ENCODE peak calls at places on chromosome 5, in ten cellular contexts. S, E, O, J, H, G, N, A, P and K are unnamed samples.

GRCh38 chr5:136174021-136174659 is 18.8 kb downstream of the SMIM32 start:
- DNase-seq in S (peak; percentile 15), E (no peak), O (no peak), J (no peak), H (no peak), G (no peak), N (peak; percentile 75), A (no peak), P (no peak), K (no peak)

GRCh38 chr5:55865831-55866230 is 14.7 kb downstream of the IL31RA start:
- DNase-seq in S (no peak), E (no peak), O (no peak), J (no peak), H (no peak), G (no peak), N (peak; percentile 49), A (no peak), P (no peak), K (no peak)

GRCh38 chr5:35671516-35671915 is 53.9 kb downstream of the SPEF2 start:
- DNase-seq in S (no peak), E (no peak), O (no peak), J (no peak), H (no peak), G (no peak), N (no peak), A (no peak), P (no peak), K (no peak)

GRCh38 chr5:115585265-115585664 is 17.0 kb downstream of the TICAM2 start:
- DNase-seq in S (no peak), E (no peak), O (no peak), J (no peak), H (no peak), G (no peak), N (peak; percentile 55), A (no peak), P (no peak), K (no peak)

GRCh38 chr5:95861858-95862561 is 39.5 kb upstream of the GLRX start:
- DNase-seq in S (no peak), E (no peak), O (no peak), J (no peak), H (no peak), G (no peak), N (peak; percentile 60), A (no peak), P (no peak), K (no peak)

GRCh38 chr5:79611046-79611829 is 1.0 kb upstream of the TENT2 start:
- DNase-seq in S (no peak), E (no peak), O (no peak), J (no peak), H (no peak), G (no peak), N (no peak), A (no peak), P (no peak), K (no peak)

GRCh38 chr5:56746553-56746952 is 68.8 kb upstream of the MAP3K1 start:
- DNase-seq in S (no peak), E (no peak), O (no peak), J (no peak), H (no peak), G (no peak), N (no peak), A (no peak), P (no peak), K (no peak)

GRCh38 chr5:14695152-14695551 is 30.6 kb downstream of the OTULIN start:
- DNase-seq in S (no peak), E (no peak), O (no peak), J (no peak), H (no peak), G (no peak), N (no peak), A (no peak), P (no peak), K (no peak)

GRCh38 chr5:140855772-140856674 is at the start of gene PCDHA10:
- DNase-seq in S (peak; percentile 42), E (no peak), O (no peak), J (no peak), H (no peak), G (no peak), N (no peak), A (no peak), P (no peak), K (no peak)

GRCh38 chr5:31165729-31166128 is 27.8 kb upstream of the CDH6 start:
- DNase-seq in S (no peak), E (no peak), O (no peak), J (no peak), H (no peak), G (no peak), N (no peak), A (no peak), P (no peak), K (no peak)

GRCh38 chr5:120062515-120062917 is 401.6 kb upstream of the PRR16 start:
- DNase-seq in S (no peak), E (no peak), O (no peak), J (no peak), H (no peak), G (no peak), N (peak; percentile 61), A (no peak), P (no peak), K (no peak)

GRCh38 chr5:169637085-169637855 is at the start of gene DOCK2:
- DNase-seq in S (no peak), E (peak; percentile 85), O (peak; percentile 36), J (no peak), H (no peak), G (peak; percentile 72), N (no peak), A (peak; percentile 71), P (peak; percentile 73), K (no peak)

GRCh38 chr5:155735388-155735787 is 591.6 kb upstream of the SGCD start:
- DNase-seq in S (no peak), E (no peak), O (no peak), J (no peak), H (no peak), G (no peak), N (no peak), A (no peak), P (peak; percentile 87), K (no peak)

GRCh38 chr5:84729326-84729725 is 344.6 kb upstream of the EDIL3 start:
- DNase-seq in S (no peak), E (no peak), O (no peak), J (no peak), H (no peak), G (no peak), N (peak; percentile 29), A (no peak), P (no peak), K (no peak)

GRCh38 chr5:137360607-137361006 is 138.5 kb downstream of the SPOCK1 start:
- DNase-seq in S (no peak), E (no peak), O (no peak), J (no peak), H (no peak), G (no peak), N (no peak), A (no peak), P (no peak), K (no peak)

DNA sequence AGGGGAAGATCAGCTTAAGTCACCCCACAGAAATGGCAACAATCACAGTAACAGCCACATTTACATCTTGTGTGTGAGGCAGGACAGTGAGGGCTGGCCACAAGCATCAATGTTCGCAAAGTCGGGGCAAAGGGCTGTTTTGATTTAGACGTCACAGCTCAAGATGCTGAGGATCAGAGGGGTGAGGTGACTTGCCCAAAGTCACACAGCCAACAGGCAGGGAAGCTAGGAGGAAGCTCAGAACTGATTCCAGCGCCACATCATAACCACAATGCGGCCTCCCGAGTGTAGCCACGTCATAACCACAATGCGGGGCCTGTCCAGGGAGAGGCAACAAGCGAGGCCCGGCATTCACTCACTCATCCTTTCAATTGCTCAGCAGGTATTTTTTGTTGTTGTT is 14.3 kb downstream of the STK10 start:
- DNase-seq in S (no peak), E (no peak), O (no peak), J (no peak), H (no peak), G (no peak), N (peak; percentile 65), A (no peak), P (peak; percentile 54), K (no peak)
- TF ChIP-seq POLR2A in S (no peak), E (no peak), O (no peak), J (no peak), H (no peak), G (no peak), N (no peak), A (no peak), P (no peak), K (no peak)

DNA sequence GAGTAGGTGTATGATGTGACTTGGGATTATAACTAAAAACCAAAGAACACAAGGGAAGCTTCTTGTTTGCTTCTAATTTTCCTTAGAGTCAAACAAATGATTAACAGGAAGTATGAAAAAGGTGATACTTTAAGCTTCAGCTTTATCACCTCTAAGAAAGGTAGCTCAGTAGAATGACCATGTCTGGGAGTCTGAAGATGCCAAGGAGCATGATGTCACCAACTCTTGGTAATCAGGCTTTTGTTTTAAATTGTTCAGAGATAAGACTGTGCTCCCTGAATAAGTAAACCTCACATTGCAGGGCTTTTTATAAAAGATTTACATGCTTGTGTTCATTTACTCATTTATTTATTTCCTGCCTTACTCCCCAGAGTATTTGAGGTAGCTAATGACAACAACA is 169.9 kb downstream of the FER start:
- DNase-seq in S (no peak), E (no peak), O (no peak), J (no peak), H (no peak), G (no peak), N (peak; percentile 40), A (no peak), P (no peak), K (no peak)
- H3K27ac ChIP-seq in S (no peak overlapping the region), E (no peak overlapping the region), O (no peak overlapping the region), J (no peak overlapping the region), H (no peak overlapping the region), G (no peak overlapping the region), N (no peak overlapping the region), A (no peak overlapping the region), P (no peak overlapping the region), K (no peak overlapping the region)

GRCh38 chr5:65721775-65722574 is at the start of the genes NLN and SGTB:
- DNase-seq in S (peak; percentile 37), E (peak; percentile 86), O (peak; percentile 82), J (peak; percentile 80), H (peak; percentile 76), G (peak; percentile 91), N (peak; percentile 66), A (peak; percentile 93), P (peak; percentile 90), K (no peak)
- TF ChIP-seq POLR2A in S (no peak), E (no peak), O (peak; percentile 64), J (no peak), H (peak; percentile 11), G (peak; percentile 18), N (no peak), A (peak; percentile 92), P (no peak), K (no peak)

DNA sequence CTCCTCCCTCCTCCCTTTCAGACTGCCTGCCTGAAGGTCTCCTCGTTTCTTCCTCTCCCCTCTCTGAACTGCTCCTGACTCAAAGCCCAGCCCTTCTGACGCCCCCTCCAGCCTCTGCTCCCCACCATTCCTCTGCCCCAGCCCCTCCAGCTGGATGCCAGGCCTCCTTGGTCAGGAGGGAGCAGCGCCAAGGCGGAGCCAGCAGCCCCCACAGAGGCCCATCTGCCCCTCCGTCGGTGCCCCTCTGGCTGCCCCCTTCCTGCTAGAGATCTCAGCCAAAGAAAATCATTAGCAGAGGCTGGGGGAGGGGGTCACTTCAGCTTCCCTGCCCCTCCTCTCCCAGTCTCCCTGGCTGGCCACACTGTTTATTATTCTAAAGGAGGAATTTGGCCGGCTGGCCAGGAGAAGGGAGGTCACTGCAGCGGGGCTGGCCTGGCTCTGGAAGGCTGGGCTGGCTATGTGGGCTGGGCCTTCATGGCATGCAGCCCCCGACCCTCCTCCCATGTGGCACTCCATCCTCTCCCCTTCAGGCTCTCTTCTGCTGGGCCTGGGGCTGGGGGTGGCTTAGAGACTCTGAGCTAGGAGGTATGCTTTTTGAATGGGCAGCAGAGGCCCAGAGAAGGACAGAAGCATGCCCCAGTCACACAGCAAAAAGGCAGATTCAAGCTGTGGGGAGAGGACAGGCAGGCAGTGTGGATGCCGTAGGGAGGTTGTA is 16.9 kb downstream of the PDGFRB start:
- DNase-seq in S (no peak), E (no peak), O (peak; percentile 52), J (peak; percentile 55), H (peak; percentile 72), G (no peak), N (peak; percentile 96), A (no peak), P (peak; percentile 68), K (no peak)
- H3K27ac ChIP-seq in S (no peak overlapping the region), E (peak overlapping the region; percentile 81), O (no peak overlapping the region), J (peak overlapping the region; percentile 99), H (peak overlapping the region; percentile 97), G (peak overlapping the region; percentile 84), N (peak overlapping the region; percentile 98), A (no peak overlapping the region), P (peak overlapping the region; percentile 69), K (peak overlapping the region; percentile 83)